ENCODE peak calls at places on chromosomes 12 and 14, in nine cellular contexts. O is tibial nerve, M is AG04450, U is hepatocyte, N is nephron progenitor cell, Z is fibroblast of mammary gland, V is retinal pigment epithelial cell, L is Peyer's patch, Y is IMR-90. K is an unnamed sample.

GRCh38 chr12:6950944-6951540 is at the start of gene PTPN6:
- DNase-seq in O (no peak), M (no peak), U (no peak), N (no peak), Z (no peak), V (no peak), L (peak; percentile 90), Y (no peak), K (peak; percentile 71)

GRCh38 chr12:57089259-57090245 is 638 bp downstream of the NAB2 start:
- DNase-seq in O (peak; percentile 62), M (no peak), U (peak; percentile 83), N (peak; percentile 76), Z (peak; percentile 58), V (no peak), L (peak; percentile 89), Y (peak; percentile 51), K (no peak)

GRCh38 chr12:65463082-65463481 is 184.6 kb downstream of the MSRB3 start:
- DNase-seq in O (no peak), M (no peak), U (no peak), N (no peak), Z (no peak), V (no peak), L (no peak), Y (no peak), K (no peak)

GRCh38 chr12:14408208-14408607 is 42.7 kb downstream of the ATF7IP start:
- DNase-seq in O (no peak), M (no peak), U (no peak), N (no peak), Z (peak; percentile 59), V (peak; percentile 22), L (no peak), Y (peak; percentile 50), K (no peak)

GRCh38 chr12:116916714-116917114 is 6.0 kb downstream of the FBXW8 start:
- DNase-seq in O (no peak), M (peak; percentile 65), U (peak; percentile 81), N (no peak), Z (peak; percentile 91), V (peak; percentile 91), L (no peak), Y (peak; percentile 84), K (peak; percentile 36)

GRCh38 chr12:57845478-57846284 is 848 bp downstream of the CTDSP2 start:
- DNase-seq in O (peak; percentile 81), M (no peak), U (peak; percentile 88), N (peak; percentile 79), Z (no peak), V (no peak), L (peak; percentile 83), Y (no peak), K (peak; percentile 80)

GRCh38 chr12:11652351-11653040 is 3.0 kb downstream of the ETV6 start:
- DNase-seq in O (no peak), M (no peak), U (peak; percentile 20), N (no peak), Z (peak; percentile 76), V (no peak), L (peak; percentile 71), Y (peak; percentile 67), K (peak; percentile 55)

GRCh38 chr14:61107148-61107641 is 126.2 kb downstream of the SLC38A6 start:
- DNase-seq in O (no peak), M (no peak), U (no peak), N (no peak), Z (peak; percentile 81), V (no peak), L (no peak), Y (no peak), K (no peak)

GRCh38 chr12:109137055-109137454 is 20.7 kb downstream of the ACACB start:
- DNase-seq in O (no peak), M (no peak), U (no peak), N (no peak), Z (no peak), V (no peak), L (no peak), Y (no peak), K (no peak)

GRCh38 chr12:109130755-109131521 is 14.6 kb downstream of the ACACB start:
- DNase-seq in O (no peak), M (no peak), U (no peak), N (peak; percentile 62), Z (no peak), V (no peak), L (no peak), Y (no peak), K (no peak)

GRCh38 chr12:109131522-109132050 is 15.2 kb downstream of the ACACB start:
- DNase-seq in O (no peak), M (no peak), U (no peak), N (no peak), Z (no peak), V (no peak), L (no peak), Y (no peak), K (no peak)

GRCh38 chr12:109130297-109130696 is 13.9 kb downstream of the ACACB start:
- DNase-seq in O (no peak), M (no peak), U (no peak), N (no peak), Z (no peak), V (no peak), L (no peak), Y (no peak), K (no peak)

DNA sequence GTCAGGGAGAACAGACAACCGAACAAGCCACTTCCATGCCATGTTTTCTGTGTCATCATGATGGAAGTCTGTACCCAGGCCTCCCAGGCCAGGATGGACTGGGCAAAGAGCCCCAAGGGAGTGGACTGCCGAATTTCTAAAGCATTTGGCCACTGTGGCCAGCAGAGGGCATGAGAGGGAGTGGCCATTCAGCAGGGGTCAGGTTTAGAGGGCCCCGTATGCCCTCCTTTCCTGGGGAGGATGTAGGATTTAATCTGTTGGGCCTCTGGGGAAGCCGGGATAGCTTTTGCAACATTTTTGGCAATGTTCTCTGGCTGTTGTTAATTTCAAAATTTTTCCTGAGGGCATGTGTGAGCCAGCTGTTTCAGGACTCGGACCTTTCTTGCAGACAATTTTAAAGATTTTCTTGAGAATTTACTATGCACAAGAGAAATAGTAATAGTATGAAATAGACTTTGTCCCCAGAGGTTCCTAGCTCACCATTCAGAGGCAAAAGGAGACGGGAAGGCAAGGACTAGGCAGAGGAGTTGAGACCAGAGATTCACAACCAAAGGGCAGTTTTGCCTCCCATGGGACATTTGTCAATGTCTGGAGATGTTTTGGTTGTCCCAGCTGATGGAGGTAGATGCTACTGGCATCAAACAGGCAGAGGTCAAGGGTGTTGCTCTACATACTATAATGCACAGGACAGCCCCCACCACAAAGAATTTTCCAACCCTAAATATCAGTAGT is 18.0 kb downstream of the ACACB start:
- DNase-seq in O (no peak), M (no peak), U (no peak), N (peak; percentile 32), Z (peak; percentile 70), V (no peak), L (no peak), Y (no peak), K (peak; percentile 37)
- TF ChIP-seq CTCF in O (peak; percentile 37), M (peak; percentile 69), U (peak; percentile 43), N (peak; percentile 47), Z (peak; percentile 67), V (peak; percentile 78), L (peak; percentile 29), Y (peak; percentile 38), K (no peak)

GRCh38 chr12:76457818-76458217 is 101.8 kb downstream of the OSBPL8 start:
- DNase-seq in O (no peak), M (no peak), U (no peak), N (no peak), Z (no peak), V (no peak), L (no peak), Y (no peak), K (no peak)
- TF ChIP-seq CTCF in O (no peak), M (no peak), U (no peak), N (no peak), Z (no peak), V (no peak), L (no peak), Y (no peak), K (no peak)

GRCh38 chr14:100617715-100618693 is 30.8 kb upstream of the BEGAIN start:
- DNase-seq in O (peak; percentile 41), M (no peak), U (no peak), N (no peak), Z (no peak), V (peak; percentile 5), L (peak; percentile 47), Y (no peak), K (no peak)

GRCh38 chr14:100614803-100615202 is 27.6 kb upstream of the BEGAIN start:
- DNase-seq in O (no peak), M (no peak), U (no peak), N (no peak), Z (no peak), V (no peak), L (no peak), Y (no peak), K (no peak)

GRCh38 chr14:100618763-100619320 is 31.6 kb upstream of the BEGAIN start:
- DNase-seq in O (no peak), M (no peak), U (no peak), N (no peak), Z (no peak), V (no peak), L (peak; percentile 28), Y (no peak), K (no peak)

GRCh38 chr14:100616854-100617714 is 29.9 kb upstream of the BEGAIN start:
- DNase-seq in O (no peak), M (no peak), U (no peak), N (no peak), Z (no peak), V (no peak), L (peak; percentile 43), Y (no peak), K (no peak)

DNA sequence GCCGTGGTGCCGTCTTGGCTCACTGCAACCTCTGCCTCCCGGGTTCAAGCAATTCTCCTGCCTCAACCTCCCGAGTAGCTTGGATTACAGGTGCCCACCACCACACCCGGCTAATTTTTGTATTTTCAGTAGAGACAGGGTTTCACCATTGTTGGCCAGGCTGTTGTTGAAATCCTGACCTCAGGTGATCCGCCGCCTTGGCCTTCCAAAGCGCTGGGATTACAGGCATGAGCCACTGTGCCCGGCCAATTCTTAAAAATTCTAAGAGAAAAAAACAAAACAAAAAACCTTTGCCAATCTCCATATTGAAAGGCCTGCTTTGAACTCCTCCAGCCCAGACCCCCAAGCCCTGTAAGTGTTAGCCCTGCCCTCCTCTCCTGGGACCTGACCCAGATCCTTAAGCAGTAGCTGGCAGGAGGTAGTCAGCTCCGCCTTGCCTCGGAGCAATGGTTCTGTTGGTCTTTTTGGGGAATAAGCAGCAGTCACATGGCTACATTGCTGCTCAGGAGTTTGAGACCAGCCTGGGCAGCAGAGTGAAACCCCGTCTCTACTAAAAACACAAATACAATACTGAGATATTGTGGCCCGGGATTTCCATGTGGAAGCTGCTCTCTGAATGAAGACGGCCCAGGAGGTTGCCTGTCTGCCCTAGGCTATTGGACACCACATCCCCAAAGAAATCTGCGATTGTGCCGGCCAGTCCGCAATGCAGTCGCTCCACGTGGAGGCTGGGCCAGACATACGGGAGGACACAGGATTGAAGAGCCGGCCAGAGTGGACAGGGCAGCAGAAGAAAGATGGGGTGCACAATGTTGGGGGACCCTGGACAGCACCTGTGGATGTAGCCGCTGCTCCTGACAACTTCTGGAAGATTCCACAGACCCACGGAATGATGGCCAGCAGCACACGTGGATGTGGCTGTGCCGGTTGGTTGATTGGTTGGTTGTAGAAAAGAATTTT is 28.8 kb upstream of the BEGAIN start:
- DNase-seq in O (no peak), M (no peak), U (no peak), N (no peak), Z (no peak), V (no peak), L (peak; percentile 25), Y (no peak), K (no peak)
- TF ChIP-seq CTCF in O (no peak), M (no peak), U (no peak), N (no peak), Z (no peak), V (no peak), L (no peak), Y (no peak), K (no peak)

DNA sequence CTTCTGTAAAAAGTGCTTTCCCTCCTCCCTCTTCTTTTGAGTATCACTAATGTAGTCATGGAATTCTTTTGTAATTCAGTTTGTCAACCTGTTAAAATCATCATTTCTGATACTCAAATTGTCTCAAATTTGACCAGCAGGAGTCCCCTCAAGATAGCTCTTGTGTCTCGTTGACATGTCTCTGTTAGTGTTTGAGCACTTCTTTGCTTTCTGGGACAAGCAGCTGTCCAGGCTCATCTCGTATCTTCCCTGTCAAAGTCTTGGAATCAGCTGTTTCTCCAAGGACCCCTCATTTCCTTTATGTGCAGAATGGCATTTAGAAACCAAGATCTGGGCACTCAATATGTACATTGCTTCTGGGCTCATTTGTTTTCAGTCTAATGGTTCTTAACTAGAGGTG is 10.7 kb downstream of the CIPC start:
- DNase-seq in O (no peak), M (no peak), U (no peak), N (no peak), Z (no peak), V (no peak), L (no peak), Y (no peak), K (no peak)
- TF ChIP-seq CTCF in O (no peak), M (no peak), U (no peak), N (no peak), Z (no peak), V (no peak), L (no peak), Y (no peak), K (peak; percentile 6)

K was measured in GM13976.